ENCODE peak calls at places on chromosomes 11 and 22, in five cellular contexts. One of them, this sample, is unnamed.
A peak's percentile ranks its signal among the peaks of the same experiment; 100 is the strongest.

GRCh38 chr22:32024791-32025190 is 18.3 kb upstream of the SLC5A1 start:
- DNase-seq in breast epithelium: no peak
- DNase-seq in thoracic aorta: no peak
- DNase-seq in suprapubic skin: no peak
- DNase-seq in H9: no peak
- DNase-seq in this sample: no peak

GRCh38 chr11:70522613-70523311 is 124.4 kb downstream of the CTTN start:
- DNase-seq in suprapubic skin: no peak
- DNase-seq in H9: peak; percentile 35
- DNase-seq in breast epithelium: no peak
- DNase-seq in thoracic aorta: no peak
- DNase-seq in this sample: peak; percentile 66

GRCh38 chr11:85685820-85686459 is at the start of gene CCDC89:
- DNase-seq in breast epithelium: no peak
- DNase-seq in suprapubic skin: peak; percentile 86
- DNase-seq in H9: no peak
- DNase-seq in thoracic aorta: peak; percentile 64
- DNase-seq in this sample: peak; percentile 72

GRCh38 chr11:86592047-86592564 is 80.3 kb downstream of the ME3 start:
- DNase-seq in breast epithelium: no peak
- DNase-seq in thoracic aorta: no peak
- DNase-seq in suprapubic skin: no peak
- DNase-seq in H9: no peak
- DNase-seq in this sample: no peak

GRCh38 chr22:19271856-19272535 is 19.5 kb downstream of the CLTCL1 start:
- DNase-seq in H9: no peak
- DNase-seq in thoracic aorta: no peak
- DNase-seq in breast epithelium: no peak
- DNase-seq in suprapubic skin: no peak
- DNase-seq in this sample: no peak

GRCh38 chr22:31088233-31088986 is 7.3 kb downstream of the SMTN start:
- DNase-seq in H9: no peak
- DNase-seq in suprapubic skin: no peak
- DNase-seq in breast epithelium: no peak
- DNase-seq in thoracic aorta: no peak
- DNase-seq in this sample: no peak

GRCh38 chr11:29119691-29120328 is 897.0 kb downstream of the KCNA4 start:
- DNase-seq in suprapubic skin: no peak
- DNase-seq in breast epithelium: no peak
- DNase-seq in H9: no peak
- DNase-seq in thoracic aorta: no peak
- DNase-seq in this sample: no peak

GRCh38 chr22:19307872-19308271 is 16.4 kb upstream of the CLTCL1 start:
- DNase-seq in suprapubic skin: no peak
- DNase-seq in thoracic aorta: no peak
- DNase-seq in breast epithelium: no peak
- DNase-seq in H9: no peak
- DNase-seq in this sample: no peak

GRCh38 chr11:75667831-75668507 is 869 bp downstream of the MAP6 start:
- DNase-seq in breast epithelium: no peak
- DNase-seq in thoracic aorta: no peak
- DNase-seq in suprapubic skin: no peak
- DNase-seq in H9: peak; percentile 73
- DNase-seq in this sample: no peak

GRCh38 chr11:93767018-93767417 is 17.1 kb upstream of the MED17 start:
- DNase-seq in suprapubic skin: no peak
- DNase-seq in breast epithelium: no peak
- DNase-seq in thoracic aorta: no peak
- DNase-seq in H9: no peak
- DNase-seq in this sample: no peak

GRCh38 chr11:59463176-59463575 is 6.4 kb downstream of the OR4D6 start:
- DNase-seq in thoracic aorta: no peak
- DNase-seq in suprapubic skin: no peak
- DNase-seq in H9: no peak
- DNase-seq in breast epithelium: no peak
- DNase-seq in this sample: no peak

GRCh38 chr11:28231475-28231874 is 123.3 kb downstream of the METTL15 start:
- DNase-seq in suprapubic skin: no peak
- DNase-seq in thoracic aorta: no peak
- DNase-seq in H9: no peak
- DNase-seq in breast epithelium: no peak
- DNase-seq in this sample: no peak

GRCh38 chr22:48489551-48490512 is 1337.8 kb downstream of the BRD1 start:
- DNase-seq in suprapubic skin: peak; percentile 49
- DNase-seq in H9: peak; percentile 30
- DNase-seq in thoracic aorta: no peak
- DNase-seq in breast epithelium: peak; percentile 46
- DNase-seq in this sample: peak; percentile 78

GRCh38 chr11:63834532-63835155 is 4.3 kb upstream of the MARK2 start:
- DNase-seq in H9: no peak
- DNase-seq in suprapubic skin: no peak
- DNase-seq in thoracic aorta: no peak
- DNase-seq in breast epithelium: no peak
- DNase-seq in this sample: peak; percentile 17

GRCh38 chr11:72173291-72173690 is 18.6 kb upstream of the FOLR1 start:
- DNase-seq in H9: no peak
- DNase-seq in thoracic aorta: no peak
- DNase-seq in suprapubic skin: no peak
- DNase-seq in breast epithelium: no peak
- DNase-seq in this sample: no peak
- H3K27ac ChIP-seq in H9: no peak overlapping the region
- H3K27ac ChIP-seq in thoracic aorta: no peak overlapping the region
- H3K27ac ChIP-seq in suprapubic skin: no peak overlapping the region
- H3K27ac ChIP-seq in breast epithelium: no peak overlapping the region
- H3K27ac ChIP-seq in this sample: no peak overlapping the region

GRCh38 chr11:73974611-73975478 is 7.8 kb downstream of the UCP2 start:
- DNase-seq in H9: no peak
- DNase-seq in suprapubic skin: no peak
- DNase-seq in breast epithelium: peak; percentile 27
- DNase-seq in thoracic aorta: no peak
- DNase-seq in this sample: no peak

GRCh38 chr11:73978576-73979086 is 4.0 kb downstream of the UCP2 start:
- DNase-seq in H9: no peak
- DNase-seq in thoracic aorta: no peak
- DNase-seq in suprapubic skin: no peak
- DNase-seq in breast epithelium: peak; percentile 3
- DNase-seq in this sample: no peak

GRCh38 chr11:73975479-73975757 is 7.2 kb downstream of the UCP2 start:
- DNase-seq in H9: no peak
- DNase-seq in thoracic aorta: no peak
- DNase-seq in suprapubic skin: no peak
- DNase-seq in breast epithelium: peak; percentile 47
- DNase-seq in this sample: no peak

GRCh38 chr11:73977856-73978519 is 4.7 kb downstream of the UCP2 start:
- DNase-seq in breast epithelium: peak; percentile 5
- DNase-seq in thoracic aorta: no peak
- DNase-seq in H9: no peak
- DNase-seq in suprapubic skin: no peak
- DNase-seq in this sample: no peak

DNA sequence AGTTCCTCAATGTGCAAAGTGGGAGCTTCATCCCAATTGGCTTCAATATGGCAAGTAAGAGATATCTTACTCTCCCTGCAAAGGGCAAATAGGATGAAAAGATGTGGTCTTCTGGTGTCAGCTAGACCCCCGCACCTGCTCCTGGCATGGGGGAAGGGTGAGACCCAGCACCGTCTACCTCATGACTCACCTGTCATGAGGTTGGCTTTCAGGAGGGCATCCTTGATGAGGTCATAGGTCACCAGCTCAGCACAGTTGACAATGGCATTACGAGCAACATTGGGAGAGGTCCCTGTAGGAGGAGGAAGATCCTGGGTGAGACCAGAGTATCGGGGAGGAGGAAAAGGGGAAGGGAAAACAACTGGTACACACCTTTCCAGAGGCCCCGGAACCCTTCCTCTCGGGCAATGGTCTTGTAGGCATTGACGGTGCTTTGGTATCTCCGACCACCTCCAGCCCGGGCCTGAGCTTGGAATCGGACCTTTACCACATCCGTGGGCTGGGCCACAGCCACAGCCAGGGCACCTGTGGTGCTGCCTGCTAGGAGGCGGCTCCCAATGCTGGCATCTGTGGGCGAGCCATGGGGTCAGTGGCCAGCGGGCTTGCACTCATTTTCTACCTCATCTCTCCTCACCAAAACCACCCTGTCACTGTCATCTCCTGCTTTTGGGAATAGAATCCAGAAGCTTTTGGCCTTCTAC is 6.0 kb downstream of the UCP2 start:
- DNase-seq in suprapubic skin: no peak
- DNase-seq in breast epithelium: peak; percentile 47
- DNase-seq in thoracic aorta: no peak
- DNase-seq in H9: no peak
- DNase-seq in this sample: no peak
- H3K4me1 ChIP-seq in suprapubic skin: peaks cover 35% of the 10 kb centered on the region
- H3K4me1 ChIP-seq in breast epithelium: no peaks in the 10 kb centered on the region
- H3K4me1 ChIP-seq in thoracic aorta: peaks cover 2% of the 10 kb centered on the region
- H3K4me1 ChIP-seq in H9: no peaks in the 10 kb centered on the region
- H3K4me1 ChIP-seq in this sample: peaks cover 72% of the 10 kb centered on the region

GRCh38 chr22:22398530-22399327 is 109.8 kb downstream of the ZNF280B start:
- DNase-seq in suprapubic skin: no peak
- DNase-seq in H9: no peak
- DNase-seq in breast epithelium: no peak
- DNase-seq in thoracic aorta: no peak
- DNase-seq in this sample: no peak

GRCh38 chr22:22401381-22401780 is 107.2 kb downstream of the ZNF280B start:
- DNase-seq in breast epithelium: no peak
- DNase-seq in suprapubic skin: no peak
- DNase-seq in thoracic aorta: no peak
- DNase-seq in H9: no peak
- DNase-seq in this sample: no peak

GRCh38 chr22:22400964-22401363 is 107.6 kb downstream of the ZNF280B start:
- DNase-seq in suprapubic skin: no peak
- DNase-seq in H9: no peak
- DNase-seq in breast epithelium: no peak
- DNase-seq in thoracic aorta: no peak
- DNase-seq in this sample: no peak

GRCh38 chr22:22397875-22398524 is 110.5 kb downstream of the ZNF280B start:
- DNase-seq in H9: no peak
- DNase-seq in thoracic aorta: no peak
- DNase-seq in breast epithelium: no peak
- DNase-seq in suprapubic skin: no peak
- DNase-seq in this sample: no peak

DNA sequence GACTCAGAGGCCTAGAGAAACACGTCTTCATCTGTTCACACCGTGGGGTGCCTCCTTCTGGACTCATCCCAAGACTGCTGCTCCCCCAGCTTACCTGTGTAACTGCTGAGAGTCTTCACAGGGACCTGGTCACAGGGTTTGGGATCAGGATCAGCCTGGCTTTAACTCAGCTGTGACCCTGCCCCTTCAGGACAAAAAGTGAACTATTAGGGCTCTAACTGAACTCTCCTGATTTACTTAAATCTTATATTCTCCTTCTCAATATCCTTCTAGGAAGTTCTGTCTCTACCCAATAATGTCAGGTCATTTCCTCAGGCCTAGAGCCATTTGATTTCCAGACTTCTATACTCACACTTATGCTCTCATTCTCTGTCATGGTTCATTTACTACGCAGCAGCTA is 108.4 kb downstream of the ZNF280B start:
- DNase-seq in H9: no peak
- DNase-seq in thoracic aorta: no peak
- DNase-seq in suprapubic skin: no peak
- DNase-seq in breast epithelium: no peak
- DNase-seq in this sample: no peak
- TF ChIP-seq CTCF in H9: peak; percentile 29
- TF ChIP-seq CTCF in thoracic aorta: no peak
- TF ChIP-seq CTCF in suprapubic skin: no peak
- TF ChIP-seq CTCF in breast epithelium: no peak
- TF ChIP-seq CTCF in this sample: no peak

GRCh38 chr11:2929511-2929879 is 275 bp upstream of the PHLDA2 start:
- DNase-seq in breast epithelium: peak; percentile 65
- DNase-seq in H9: no peak
- DNase-seq in thoracic aorta: peak; percentile 36
- DNase-seq in suprapubic skin: peak; percentile 85
- DNase-seq in this sample: peak; percentile 82

GRCh38 chr11:2927851-2928604 is 1.2 kb downstream of the PHLDA2 start:
- DNase-seq in thoracic aorta: no peak
- DNase-seq in breast epithelium: no peak
- DNase-seq in H9: no peak
- DNase-seq in suprapubic skin: no peak
- DNase-seq in this sample: peak; percentile 35

GRCh38 chr11:2927493-2927800 is 1.8 kb downstream of the PHLDA2 start:
- DNase-seq in thoracic aorta: no peak
- DNase-seq in breast epithelium: no peak
- DNase-seq in suprapubic skin: no peak
- DNase-seq in H9: no peak
- DNase-seq in this sample: no peak

GRCh38 chr11:2929880-2930704 is 872 bp upstream of the PHLDA2 start:
- DNase-seq in H9: peak; percentile 75
- DNase-seq in suprapubic skin: peak; percentile 79
- DNase-seq in breast epithelium: peak; percentile 60
- DNase-seq in thoracic aorta: no peak
- DNase-seq in this sample: peak; percentile 67

DNA sequence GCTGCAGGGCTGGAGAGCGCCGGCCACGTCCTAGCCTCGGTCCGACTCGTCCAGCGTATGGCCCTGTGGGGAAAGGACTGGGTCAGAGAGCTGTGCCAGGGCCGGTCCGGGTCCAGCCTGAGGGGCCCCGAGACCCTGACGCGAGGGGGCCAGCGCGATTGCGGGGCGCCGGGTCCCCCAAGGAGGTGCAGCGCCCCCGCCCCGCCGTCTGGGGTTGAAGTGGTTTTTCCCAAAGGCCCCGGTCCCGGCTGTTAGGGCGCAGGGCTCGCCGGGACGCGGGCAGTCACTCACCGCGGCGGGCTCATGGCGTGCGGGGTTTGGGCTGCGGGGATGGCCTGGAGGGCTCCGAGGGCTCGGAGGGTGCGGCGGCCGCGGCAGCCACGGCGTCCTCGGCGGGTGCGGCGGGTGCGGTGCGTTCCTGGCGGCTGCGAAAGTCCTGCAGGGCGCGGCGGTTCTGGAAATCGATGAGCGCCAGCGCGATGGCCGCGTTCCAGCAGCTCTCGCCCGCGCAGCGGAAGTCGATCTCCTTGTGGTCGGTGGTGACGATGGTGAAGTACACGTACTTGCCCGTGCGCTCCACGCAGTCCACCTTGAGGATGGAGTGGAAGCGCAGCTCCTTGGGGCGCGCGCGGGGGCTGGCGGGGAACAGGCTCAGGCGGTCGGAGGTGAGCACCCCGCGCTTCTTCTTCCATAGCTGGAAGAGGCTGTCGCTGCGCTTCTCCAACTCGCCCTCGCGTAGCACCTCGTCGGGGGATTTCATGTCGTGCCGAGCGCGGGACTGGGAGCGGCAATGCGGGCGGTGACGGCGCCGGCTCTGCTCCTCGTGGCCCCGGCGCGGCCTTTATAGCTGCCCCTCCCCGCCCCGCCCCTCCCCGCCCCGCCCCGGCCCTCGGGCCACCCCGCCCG is at the start of gene PHLDA2:
- DNase-seq in suprapubic skin: no peak
- DNase-seq in H9: peak; percentile 67
- DNase-seq in breast epithelium: peak; percentile 64
- DNase-seq in thoracic aorta: no peak
- DNase-seq in this sample: peak; percentile 87
- H3K27ac ChIP-seq in suprapubic skin: peak within 1 kb of the TSS; percentile 72
- H3K27ac ChIP-seq in H9: no peak within 1 kb of the TSS
- H3K27ac ChIP-seq in breast epithelium: peak within 1 kb of the TSS; percentile 83
- H3K27ac ChIP-seq in thoracic aorta: peak within 1 kb of the TSS; percentile 79
- H3K27ac ChIP-seq in this sample: peak within 1 kb of the TSS; percentile 90

This sample was measured in left lung.